ENCODE peak calls at places on chromosome 13, in six cellular contexts. J is mammary epithelial cell; U is OCI-LY7; G is cardiac muscle cell; Q is CD8-positive, alpha-beta memory T cell; L is tibial nerve. C is an unnamed sample.
A peak's percentile ranks its signal among the peaks of the same experiment; 100 is the strongest.

GRCh38 chr13:49220035-49220855 is at the start of gene MLNR:
- DNase-seq in J (peak; percentile 14), U (no peak), G (peak; percentile 49), Q (peak; percentile 23), L (no peak), C (peak; percentile 12)

GRCh38 chr13:49958321-49958720 is 22.2 kb upstream of the SPRYD7 start:
- DNase-seq in J (peak; percentile 7), U (no peak), G (no peak), Q (no peak), L (no peak), C (no peak)

GRCh38 chr13:65965496-65965895 is 1264.6 kb downstream of the PCDH9 start:
- DNase-seq in J (peak; percentile 37), U (no peak), G (peak; percentile 55), Q (no peak), L (no peak), C (no peak)

GRCh38 chr13:20848944-20849343 is 53.6 kb downstream of the XPO4 start:
- DNase-seq in J (no peak), U (no peak), G (no peak), Q (no peak), L (no peak), C (no peak)

GRCh38 chr13:32381539-32381938 is 46.4 kb downstream of the N4BP2L1 start:
- DNase-seq in J (peak; percentile 13), U (no peak), G (peak; percentile 67), Q (peak; percentile 20), L (peak; percentile 26), C (no peak)

GRCh38 chr13:40665061-40665753 is 1.2 kb downstream of the FOXO1 start:
- DNase-seq in J (peak; percentile 52), U (peak; percentile 68), G (no peak), Q (no peak), L (no peak), C (no peak)

GRCh38 chr13:100751826-100752225 is 77.2 kb upstream of the TMTC4 start:
- DNase-seq in J (no peak), U (no peak), G (no peak), Q (no peak), L (no peak), C (no peak)

GRCh38 chr13:44210525-44210924 is 163.1 kb upstream of the SERP2 start:
- DNase-seq in J (no peak), U (no peak), G (no peak), Q (no peak), L (no peak), C (no peak)

GRCh38 chr13:72255908-72256307 is 388.9 kb upstream of the DACH1 start:
- DNase-seq in J (peak; percentile 64), U (no peak), G (peak; percentile 2), Q (no peak), L (no peak), C (no peak)

GRCh38 chr13:24923305-24923640 is 159.3 kb downstream of the RNF17 start:
- DNase-seq in J (no peak), U (peak; percentile 83), G (peak; percentile 87), Q (no peak), L (peak; percentile 33), C (no peak)

GRCh38 chr13:78168981-78169380 is 250.3 kb upstream of the EDNRB start:
- DNase-seq in J (no peak), U (peak; percentile 1), G (no peak), Q (no peak), L (no peak), C (no peak)

GRCh38 chr13:51585696-51586095 is 1.4 kb downstream of the WDFY2 start:
- DNase-seq in J (peak; percentile 72), U (peak; percentile 26), G (peak; percentile 25), Q (no peak), L (no peak), C (no peak)

GRCh38 chr13:95156208-95156607 is 145.0 kb downstream of the ABCC4 start:
- DNase-seq in J (no peak), U (no peak), G (peak; percentile 63), Q (no peak), L (no peak), C (no peak)

GRCh38 chr13:58773280-58773859 is 1141.8 kb downstream of the PCDH17 start:
- DNase-seq in J (no peak), U (no peak), G (no peak), Q (no peak), L (no peak), C (no peak)

GRCh38 chr13:50715402-50716146 is 127.9 kb downstream of the DLEU7 start:
- DNase-seq in J (no peak), U (no peak), G (no peak), Q (no peak), L (peak; percentile 41), C (no peak)

GRCh38 chr13:58476176-58476575 is 844.6 kb downstream of the PCDH17 start:
- DNase-seq in J (no peak), U (no peak), G (no peak), Q (no peak), L (no peak), C (no peak)

GRCh38 chr13:55516610-55517009 is 1624.1 kb upstream of the PRR20A start:
- DNase-seq in J (no peak), U (no peak), G (no peak), Q (no peak), L (no peak), C (no peak)

GRCh38 chr13:79423801-79424642 is 18.0 kb upstream of the RBM26 start:
- DNase-seq in J (no peak), U (peak; percentile 54), G (peak; percentile 71), Q (peak; percentile 30), L (no peak), C (no peak)

GRCh38 chr13:46158222-46158621 is 23.8 kb downstream of the LCP1 start:
- DNase-seq in J (no peak), U (no peak), G (no peak), Q (no peak), L (no peak), C (no peak)

GRCh38 chr13:43036386-43037220 is 13.2 kb downstream of the DNAJC15 start:
- DNase-seq in J (no peak), U (no peak), G (peak; percentile 84), Q (no peak), L (no peak), C (no peak)

GRCh38 chr13:47893527-47893926 is 107.5 kb downstream of the SUCLA2 start:
- DNase-seq in J (no peak), U (no peak), G (no peak), Q (no peak), L (no peak), C (no peak)

GRCh38 chr13:94480672-94481145 is 1.2 kb upstream of the DCT start:
- DNase-seq in J (peak; percentile 6), U (no peak), G (peak; percentile 86), Q (no peak), L (peak; percentile 12), C (no peak)

GRCh38 chr13:44305845-44306244 is 67.8 kb upstream of the SERP2 start:
- DNase-seq in J (peak; percentile 43), U (no peak), G (no peak), Q (no peak), L (no peak), C (no peak)

GRCh38 chr13:80939581-80939980 is 598.7 kb upstream of the SPRY2 start:
- DNase-seq in J (no peak), U (no peak), G (no peak), Q (no peak), L (no peak), C (no peak)

GRCh38 chr13:69319659-69320058 is 788.0 kb upstream of the ATXN8OS start:
- DNase-seq in J (no peak), U (no peak), G (no peak), Q (no peak), L (no peak), C (no peak)

GRCh38 chr13:92734545-92734944 is 492.1 kb upstream of the GPC6 start:
- DNase-seq in J (no peak), U (no peak), G (no peak), Q (no peak), L (no peak), C (no peak)

GRCh38 chr13:78499802-78500201 is 103.5 kb downstream of the POU4F1 start:
- DNase-seq in J (no peak), U (no peak), G (no peak), Q (no peak), L (no peak), C (no peak)

GRCh38 chr13:82803341-82803740 is 1078.9 kb downstream of the SLITRK1 start:
- DNase-seq in J (peak; percentile 26), U (no peak), G (peak; percentile 22), Q (no peak), L (no peak), C (no peak)

GRCh38 chr13:103698000-103698399 is 631.8 kb upstream of the SLC10A2 start:
- DNase-seq in J (no peak), U (no peak), G (no peak), Q (no peak), L (no peak), C (no peak)

GRCh38 chr13:24630121-24630520 is 50.1 kb upstream of the ATP12A start:
- DNase-seq in J (no peak), U (no peak), G (no peak), Q (no peak), L (no peak), C (no peak)

GRCh38 chr13:113969973-113970611 is 3.8 kb downstream of the C13orf46 start:
- DNase-seq in J (peak; percentile 51), U (no peak), G (no peak), Q (no peak), L (no peak), C (no peak)
- H3K27ac ChIP-seq in J (no peak overlapping the region), U (no peak overlapping the region), G (no peak overlapping the region), Q (no peak overlapping the region), L (no peak overlapping the region), C (no peak overlapping the region)

GRCh38 chr13:111116830-111117229 is 1.7 kb downstream of the ARHGEF7 start:
- DNase-seq in J (no peak), U (no peak), G (peak; percentile 11), Q (no peak), L (no peak), C (no peak)
- H3K4me3 ChIP-seq in J (no peak overlapping the region), U (no peak overlapping the region), G (no peak overlapping the region), Q (no peak overlapping the region), L (peak overlapping the region; percentile 76), C (no peak overlapping the region)

DNA sequence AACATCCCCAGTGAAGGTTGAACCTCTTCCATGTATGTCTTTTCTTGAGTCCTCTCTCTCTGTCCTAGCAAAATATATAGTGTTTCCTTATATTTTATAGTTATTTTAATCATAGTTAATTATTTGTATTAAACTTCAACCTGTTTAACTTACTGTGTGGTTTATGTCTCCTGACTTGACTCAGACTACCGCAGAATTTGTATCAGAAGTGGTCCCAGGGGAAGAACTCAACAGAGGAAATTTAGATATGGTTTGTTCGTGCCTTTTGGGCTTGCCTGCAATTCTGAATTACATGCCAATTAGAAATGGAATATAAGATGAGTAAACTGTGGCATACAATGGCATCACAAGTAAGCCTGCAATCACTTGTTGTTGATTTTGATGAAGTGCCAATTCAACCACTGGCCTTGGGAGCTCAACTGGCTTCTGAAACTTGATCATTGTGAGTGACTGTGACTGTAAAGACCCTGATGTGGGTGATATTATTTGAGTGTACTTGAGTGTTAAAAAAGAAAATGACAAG is 1459.5 kb upstream of the PCDH20 start:
- DNase-seq in J (no peak), U (no peak), G (no peak), Q (no peak), L (no peak), C (no peak)
- H3K4me1 ChIP-seq in J (no peaks in the 10 kb centered on the region), U (no peaks in the 10 kb centered on the region), G (no peaks in the 10 kb centered on the region), Q (no peaks in the 10 kb centered on the region), L (no peaks in the 10 kb centered on the region), C (no peaks in the 10 kb centered on the region)

DNA sequence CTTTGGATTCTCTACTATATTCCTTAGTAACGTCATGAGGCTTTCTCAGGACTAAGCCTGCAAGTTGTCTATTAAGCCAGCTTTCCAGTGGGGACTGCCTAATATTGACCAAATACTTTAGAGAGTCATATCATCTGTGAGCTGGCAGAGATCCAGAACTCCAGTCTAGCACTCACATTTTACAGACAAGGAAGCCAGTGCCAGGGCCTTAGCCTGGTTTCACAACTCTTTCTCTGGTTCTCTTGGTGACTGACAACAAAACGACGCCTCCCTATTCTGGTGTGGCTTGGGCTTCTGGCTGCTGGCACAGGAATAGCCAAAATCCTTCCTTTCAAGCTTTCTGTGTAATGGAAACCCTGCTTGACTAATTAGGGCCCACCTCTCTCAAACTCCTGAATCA is 75.0 kb upstream of the UBL3 start:
- DNase-seq in J (peak; percentile 79), U (no peak), G (peak; percentile 96), Q (no peak), L (peak; percentile 87), C (no peak)
- H3K27ac ChIP-seq in J (peak overlapping the region; percentile 22), U (no peak overlapping the region), G (no peak overlapping the region), Q (no peak overlapping the region), L (no peak overlapping the region), C (no peak overlapping the region)

C was measured in effector memory CD4-positive, alpha-beta T cell.